ENCODE peak calls at places on chromosomes 12 and 14, in eight cellular contexts. One of them, this sample, is unnamed.

GRCh38 chr12:57063991-57064725 is 14.2 kb upstream of the MYO1A start:
- DNase-seq in AG09319: no peak
- DNase-seq in GM13977: peak
- DNase-seq in glutamatergic neuron: no peak
- DNase-seq in cardiac fibroblast: no peak
- DNase-seq in astrocyte of the spinal cord: no peak
- DNase-seq in lower leg skin: no peak
- DNase-seq in neural crest cell: no peak
- DNase-seq in this sample: no peak

GRCh38 chr14:92460916-92461579 is 52.5 kb upstream of the RIN3 start:
- DNase-seq in AG09319: no peak
- DNase-seq in GM13977: no peak
- DNase-seq in glutamatergic neuron: no peak
- DNase-seq in cardiac fibroblast: peak
- DNase-seq in astrocyte of the spinal cord: peak
- DNase-seq in lower leg skin: no peak
- DNase-seq in neural crest cell: no peak
- DNase-seq in this sample: peak

GRCh38 chr12:22610148-22610547 is 14.8 kb upstream of the ETNK1 start:
- DNase-seq in AG09319: no peak
- DNase-seq in GM13977: no peak
- DNase-seq in glutamatergic neuron: no peak
- DNase-seq in cardiac fibroblast: no peak
- DNase-seq in astrocyte of the spinal cord: no peak
- DNase-seq in lower leg skin: no peak
- DNase-seq in neural crest cell: no peak
- DNase-seq in this sample: no peak

GRCh38 chr12:9244894-9245293 is 36.7 kb upstream of the PZP start:
- DNase-seq in AG09319: no peak
- DNase-seq in GM13977: peak
- DNase-seq in glutamatergic neuron: no peak
- DNase-seq in cardiac fibroblast: no peak
- DNase-seq in astrocyte of the spinal cord: no peak
- DNase-seq in lower leg skin: peak
- DNase-seq in neural crest cell: no peak
- DNase-seq in this sample: no peak

GRCh38 chr14:56359245-56359644 is 220.4 kb upstream of the TMEM260 start:
- DNase-seq in AG09319: no peak
- DNase-seq in GM13977: no peak
- DNase-seq in glutamatergic neuron: no peak
- DNase-seq in cardiac fibroblast: peak
- DNase-seq in astrocyte of the spinal cord: no peak
- DNase-seq in lower leg skin: no peak
- DNase-seq in neural crest cell: no peak
- DNase-seq in this sample: no peak

GRCh38 chr12:51246254-51246853 is 7.7 kb downstream of the DAZAP2 start:
- DNase-seq in AG09319: no peak
- DNase-seq in GM13977: no peak
- DNase-seq in glutamatergic neuron: no peak
- DNase-seq in cardiac fibroblast: peak
- DNase-seq in astrocyte of the spinal cord: no peak
- DNase-seq in lower leg skin: no peak
- DNase-seq in neural crest cell: no peak
- DNase-seq in this sample: no peak

GRCh38 chr12:74449872-74450271 is 87.8 kb upstream of the ATXN7L3B start:
- DNase-seq in AG09319: no peak
- DNase-seq in GM13977: no peak
- DNase-seq in glutamatergic neuron: no peak
- DNase-seq in cardiac fibroblast: no peak
- DNase-seq in astrocyte of the spinal cord: peak
- DNase-seq in lower leg skin: no peak
- DNase-seq in neural crest cell: no peak
- DNase-seq in this sample: no peak

GRCh38 chr12:48985475-48985897 is 7.4 kb downstream of the WNT1 start:
- DNase-seq in AG09319: no peak
- DNase-seq in GM13977: no peak
- DNase-seq in glutamatergic neuron: no peak
- DNase-seq in cardiac fibroblast: no peak
- DNase-seq in astrocyte of the spinal cord: no peak
- DNase-seq in lower leg skin: no peak
- DNase-seq in neural crest cell: no peak
- DNase-seq in this sample: no peak

GRCh38 chr14:51856897-51857296 is 3.5 kb upstream of the GNG2 start:
- DNase-seq in AG09319: no peak
- DNase-seq in GM13977: no peak
- DNase-seq in glutamatergic neuron: no peak
- DNase-seq in cardiac fibroblast: no peak
- DNase-seq in astrocyte of the spinal cord: no peak
- DNase-seq in lower leg skin: no peak
- DNase-seq in neural crest cell: no peak
- DNase-seq in this sample: no peak

GRCh38 chr12:26281320-26281719 is 85.9 kb downstream of the SSPN start:
- DNase-seq in AG09319: no peak
- DNase-seq in GM13977: no peak
- DNase-seq in glutamatergic neuron: no peak
- DNase-seq in cardiac fibroblast: peak
- DNase-seq in astrocyte of the spinal cord: no peak
- DNase-seq in lower leg skin: peak
- DNase-seq in neural crest cell: no peak
- DNase-seq in this sample: no peak

GRCh38 chr12:47686645-47687240 is 19.1 kb downstream of the RPAP3 start:
- DNase-seq in AG09319: no peak
- DNase-seq in GM13977: peak
- DNase-seq in glutamatergic neuron: no peak
- DNase-seq in cardiac fibroblast: peak
- DNase-seq in astrocyte of the spinal cord: peak
- DNase-seq in lower leg skin: no peak
- DNase-seq in neural crest cell: peak
- DNase-seq in this sample: no peak

GRCh38 chr14:63573579-63573978 is 30.4 kb upstream of the PPP2R5E start:
- DNase-seq in AG09319: no peak
- DNase-seq in GM13977: no peak
- DNase-seq in glutamatergic neuron: no peak
- DNase-seq in cardiac fibroblast: peak
- DNase-seq in astrocyte of the spinal cord: peak
- DNase-seq in lower leg skin: no peak
- DNase-seq in neural crest cell: no peak
- DNase-seq in this sample: no peak
- TF ChIP-seq CTCF in AG09319: no peak
- TF ChIP-seq CTCF in GM13977: no peak
- TF ChIP-seq CTCF in glutamatergic neuron: no peak
- TF ChIP-seq CTCF in cardiac fibroblast: no peak
- TF ChIP-seq CTCF in astrocyte of the spinal cord: no peak
- TF ChIP-seq CTCF in lower leg skin: no peak
- TF ChIP-seq CTCF in neural crest cell: no peak
- TF ChIP-seq CTCF in this sample: no peak

GRCh38 chr14:76956253-76957090 is 72.0 kb downstream of the IRF2BPL start:
- DNase-seq in AG09319: peak
- DNase-seq in GM13977: peak
- DNase-seq in glutamatergic neuron: peak
- DNase-seq in cardiac fibroblast: peak
- DNase-seq in astrocyte of the spinal cord: peak
- DNase-seq in lower leg skin: peak
- DNase-seq in neural crest cell: peak
- DNase-seq in this sample: peak
- TF ChIP-seq CTCF in AG09319: no peak
- TF ChIP-seq CTCF in GM13977: no peak
- TF ChIP-seq CTCF in glutamatergic neuron: no peak
- TF ChIP-seq CTCF in cardiac fibroblast: peak
- TF ChIP-seq CTCF in astrocyte of the spinal cord: no peak
- TF ChIP-seq CTCF in lower leg skin: peak
- TF ChIP-seq CTCF in neural crest cell: no peak
- TF ChIP-seq CTCF in this sample: peak

GRCh38 chr12:123805119-123805518 is 43.0 kb downstream of the DNAH10 start:
- DNase-seq in AG09319: no peak
- DNase-seq in GM13977: no peak
- DNase-seq in glutamatergic neuron: peak
- DNase-seq in cardiac fibroblast: no peak
- DNase-seq in astrocyte of the spinal cord: no peak
- DNase-seq in lower leg skin: no peak
- DNase-seq in neural crest cell: no peak
- DNase-seq in this sample: no peak

GRCh38 chr12:123807670-123808069 is 45.6 kb downstream of the DNAH10 start:
- DNase-seq in AG09319: no peak
- DNase-seq in GM13977: no peak
- DNase-seq in glutamatergic neuron: no peak
- DNase-seq in cardiac fibroblast: peak
- DNase-seq in astrocyte of the spinal cord: no peak
- DNase-seq in lower leg skin: no peak
- DNase-seq in neural crest cell: no peak
- DNase-seq in this sample: no peak

GRCh38 chr12:123813349-123813748 is 51.2 kb downstream of the DNAH10 start:
- DNase-seq in AG09319: peak
- DNase-seq in GM13977: no peak
- DNase-seq in glutamatergic neuron: no peak
- DNase-seq in cardiac fibroblast: peak
- DNase-seq in astrocyte of the spinal cord: no peak
- DNase-seq in lower leg skin: no peak
- DNase-seq in neural crest cell: no peak
- DNase-seq in this sample: no peak

GRCh38 chr12:123807002-123807401 is 44.9 kb downstream of the DNAH10 start:
- DNase-seq in AG09319: no peak
- DNase-seq in GM13977: no peak
- DNase-seq in glutamatergic neuron: no peak
- DNase-seq in cardiac fibroblast: no peak
- DNase-seq in astrocyte of the spinal cord: no peak
- DNase-seq in lower leg skin: no peak
- DNase-seq in neural crest cell: no peak
- DNase-seq in this sample: no peak

GRCh38 chr12:123808167-123808566 is 46.1 kb downstream of the DNAH10 start:
- DNase-seq in AG09319: no peak
- DNase-seq in GM13977: no peak
- DNase-seq in glutamatergic neuron: peak
- DNase-seq in cardiac fibroblast: peak
- DNase-seq in astrocyte of the spinal cord: no peak
- DNase-seq in lower leg skin: no peak
- DNase-seq in neural crest cell: peak
- DNase-seq in this sample: no peak
- TF ChIP-seq CTCF in AG09319: peak
- TF ChIP-seq CTCF in GM13977: no peak
- TF ChIP-seq CTCF in glutamatergic neuron: no peak
- TF ChIP-seq CTCF in cardiac fibroblast: peak
- TF ChIP-seq CTCF in astrocyte of the spinal cord: no peak
- TF ChIP-seq CTCF in lower leg skin: no peak
- TF ChIP-seq CTCF in neural crest cell: peak
- TF ChIP-seq CTCF in this sample: peak

DNA sequence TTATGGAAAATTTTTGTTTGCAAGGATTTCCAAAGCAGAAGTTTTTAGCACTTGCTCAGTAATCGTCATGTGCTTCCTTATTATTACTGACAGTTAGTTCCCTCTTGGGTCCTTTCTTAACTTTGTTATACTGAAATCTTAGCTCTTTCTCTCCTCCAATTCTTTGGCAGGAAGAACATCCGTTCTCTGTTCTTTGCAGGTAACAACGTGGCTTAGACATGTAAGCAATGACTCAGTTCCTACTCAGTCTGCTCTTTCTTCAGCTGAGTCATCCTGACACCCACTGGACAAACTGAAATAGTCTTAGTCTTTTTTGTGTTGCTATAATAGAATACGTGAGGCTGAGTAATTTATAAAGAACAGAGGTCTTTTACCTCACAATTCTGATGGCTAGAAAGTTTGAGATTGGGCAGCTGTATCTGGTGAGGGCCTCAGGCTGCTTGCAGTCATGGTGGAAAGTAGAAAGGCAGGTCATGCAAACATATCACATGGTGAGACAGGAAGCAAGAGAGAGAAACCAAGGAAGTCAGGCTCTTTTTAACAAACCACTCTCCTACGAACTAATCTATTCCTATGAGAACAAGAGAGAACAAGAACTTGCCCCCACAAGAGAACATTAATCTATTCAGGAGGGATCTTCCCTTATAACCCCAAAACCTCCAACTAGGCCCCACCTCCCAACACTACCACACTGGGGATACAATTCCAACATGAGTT is 49.2 kb downstream of the TESPA1 start:
- DNase-seq in AG09319: peak
- DNase-seq in GM13977: peak
- DNase-seq in glutamatergic neuron: no peak
- DNase-seq in cardiac fibroblast: peak
- DNase-seq in astrocyte of the spinal cord: peak
- DNase-seq in lower leg skin: no peak
- DNase-seq in neural crest cell: no peak
- DNase-seq in this sample: no peak
- TF ChIP-seq CTCF in AG09319: no peak
- TF ChIP-seq CTCF in GM13977: peak
- TF ChIP-seq CTCF in glutamatergic neuron: no peak
- TF ChIP-seq CTCF in cardiac fibroblast: no peak
- TF ChIP-seq CTCF in astrocyte of the spinal cord: peak
- TF ChIP-seq CTCF in lower leg skin: no peak
- TF ChIP-seq CTCF in neural crest cell: no peak
- TF ChIP-seq CTCF in this sample: no peak

DNA sequence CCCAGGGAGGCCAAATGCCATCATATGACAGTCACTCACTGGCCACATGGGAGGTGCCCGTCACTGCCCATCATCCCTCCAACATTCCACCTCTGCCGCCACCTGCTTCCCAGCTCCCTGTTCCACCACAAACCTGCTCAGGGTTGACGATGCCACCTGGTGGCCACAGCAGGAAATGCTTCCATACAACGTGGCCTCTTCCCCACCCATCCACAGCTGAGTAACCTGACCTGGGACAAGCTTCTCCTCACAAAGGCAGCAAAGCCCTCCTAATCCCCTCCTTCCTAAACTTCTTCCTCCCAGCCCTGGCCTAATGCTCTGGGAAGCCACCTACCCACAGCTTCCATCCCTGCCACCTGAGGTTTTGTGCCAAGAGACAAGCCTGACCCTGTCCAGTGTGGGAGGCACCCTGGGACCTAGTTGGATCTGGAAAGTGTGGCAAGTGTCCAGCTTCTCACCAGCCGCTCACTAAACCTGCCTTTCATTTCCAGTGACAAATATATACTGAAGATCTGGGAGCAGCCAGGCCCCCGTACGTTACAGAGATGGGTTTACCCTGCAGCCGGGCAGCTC is 4.3 kb downstream of the DEGS2 start:
- DNase-seq in AG09319: no peak
- DNase-seq in GM13977: no peak
- DNase-seq in glutamatergic neuron: peak
- DNase-seq in cardiac fibroblast: no peak
- DNase-seq in astrocyte of the spinal cord: no peak
- DNase-seq in lower leg skin: no peak
- DNase-seq in neural crest cell: peak
- DNase-seq in this sample: no peak
- TF ChIP-seq CTCF in AG09319: peak
- TF ChIP-seq CTCF in GM13977: peak
- TF ChIP-seq CTCF in glutamatergic neuron: peak
- TF ChIP-seq CTCF in cardiac fibroblast: peak
- TF ChIP-seq CTCF in astrocyte of the spinal cord: peak
- TF ChIP-seq CTCF in lower leg skin: no peak
- TF ChIP-seq CTCF in neural crest cell: peak
- TF ChIP-seq CTCF in this sample: peak

GRCh38 chr14:64910847-64911495 is 3.3 kb upstream of the CHURC1 start:
- DNase-seq in AG09319: no peak
- DNase-seq in GM13977: no peak
- DNase-seq in glutamatergic neuron: no peak
- DNase-seq in cardiac fibroblast: peak
- DNase-seq in astrocyte of the spinal cord: peak
- DNase-seq in lower leg skin: no peak
- DNase-seq in neural crest cell: no peak
- DNase-seq in this sample: no peak
- TF ChIP-seq CTCF in AG09319: peak
- TF ChIP-seq CTCF in GM13977: peak
- TF ChIP-seq CTCF in glutamatergic neuron: peak
- TF ChIP-seq CTCF in cardiac fibroblast: peak
- TF ChIP-seq CTCF in astrocyte of the spinal cord: peak
- TF ChIP-seq CTCF in lower leg skin: no peak
- TF ChIP-seq CTCF in neural crest cell: peak
- TF ChIP-seq CTCF in this sample: peak